ENCODE peak calls at places on chromosome 7, in four cellular contexts. M is HCT116, P is suprapubic skin, K is K562. I is an unnamed sample. For H3K4me1, the result is how much of the 10 kb centered on the place peaks cover.

GRCh38 chr7:158252081-158252836 is 335.4 kb downstream of the PTPRN2 start:
- DNase-seq in P (peak), M (no peak), K (no peak), I (no peak)

GRCh38 chr7:133789951-133790350 is 337.2 kb upstream of the LRGUK start:
- DNase-seq in P (no peak), M (no peak), K (no peak), I (no peak)

GRCh38 chr7:122651451-122651850 is 47.5 kb downstream of the RNF133 start:
- DNase-seq in K (no peak), P (no peak), M (no peak), I (no peak)

GRCh38 chr7:29177963-29178612 is 16.5 kb upstream of the CHN2 start:
- DNase-seq in P (no peak), K (no peak), M (no peak), I (peak)

GRCh38 chr7:112898432-112899290 is 108.5 kb upstream of the TMEM168 start:
- DNase-seq in K (peak), M (peak), P (no peak), I (no peak)

GRCh38 chr7:32506266-32507054 is 11.2 kb downstream of the AVL9 start:
- DNase-seq in M (peak), P (no peak), K (peak), I (no peak)

GRCh38 chr7:148979827-148980226 is 48.5 kb downstream of the PDIA4 start:
- DNase-seq in M (no peak), P (no peak), K (no peak), I (no peak)

GRCh38 chr7:74283858-74284447 is 5.3 kb upstream of the CLIP2 start:
- DNase-seq in M (no peak), K (peak), P (no peak), I (no peak)

GRCh38 chr7:123624527-123625183 is 23.0 kb downstream of the ASB15 start:
- DNase-seq in P (no peak), K (peak), M (no peak), I (no peak)

DNA sequence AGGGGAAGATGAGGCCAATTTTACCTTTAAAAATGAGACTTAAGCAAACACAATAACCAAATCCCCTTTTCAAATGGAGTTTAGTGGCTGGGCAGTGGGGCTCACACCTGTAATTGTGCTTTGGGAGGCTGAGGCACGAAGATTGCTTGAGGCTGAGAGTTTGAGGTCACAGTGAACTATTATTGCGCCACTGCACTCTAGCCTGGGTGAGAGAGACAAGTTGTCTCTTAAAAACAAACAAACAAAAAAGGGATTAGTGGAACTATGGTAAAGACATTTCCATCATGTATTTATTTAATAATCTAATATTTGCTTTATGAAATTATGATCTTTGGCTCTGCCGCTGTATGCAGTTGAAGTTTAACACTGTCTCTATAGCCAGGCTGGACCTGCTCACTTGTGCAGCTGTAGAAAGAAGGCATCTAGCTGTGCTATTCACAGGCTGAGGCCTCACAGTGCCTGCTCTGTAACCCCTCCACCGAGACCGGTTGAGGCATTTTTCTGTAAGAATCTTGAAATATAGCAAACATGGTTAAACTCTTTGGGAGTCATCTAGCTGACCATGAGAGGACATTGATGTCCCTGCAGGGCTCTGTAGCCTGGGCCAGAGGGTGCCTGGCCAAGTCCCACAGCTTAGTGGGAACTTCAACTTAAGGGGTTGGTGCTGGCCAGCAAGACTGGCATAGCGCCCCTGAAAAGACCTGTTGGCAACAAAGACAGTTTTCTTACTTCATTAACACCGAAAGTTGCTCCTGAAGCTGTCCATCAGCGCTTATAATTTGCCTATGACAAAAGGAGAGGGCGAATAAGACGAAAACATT is 131.8 kb downstream of the BMPER start:
- DNase-seq in K (no peak), M (no peak), P (no peak), I (no peak)
- H3K4me1 ChIP-seq in K (under half), M (under half), P (under half), I (under half)

DNA sequence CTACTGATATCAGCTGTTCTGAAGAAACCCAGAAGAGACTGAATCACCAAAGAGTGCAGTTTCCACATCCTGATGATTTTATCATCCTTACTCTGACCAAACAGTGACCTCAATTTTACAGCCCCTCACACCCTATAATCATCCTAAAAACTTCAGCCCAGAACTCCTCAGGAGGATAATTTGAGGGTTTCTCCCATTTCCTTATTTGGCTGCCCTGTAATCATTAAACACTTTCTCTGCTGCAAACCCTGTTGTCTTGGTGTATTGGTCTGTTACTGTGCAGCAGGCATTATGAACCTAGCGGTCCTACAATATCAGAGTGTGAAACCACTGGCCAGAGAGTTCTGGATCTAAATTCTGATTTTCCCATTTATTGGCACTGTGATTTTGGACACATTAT is 141.7 kb downstream of the PCLO start:
- DNase-seq in M (no peak), K (no peak), P (no peak), I (no peak)
- TF ChIP-seq POLR2AphosphoS5 in M (no peak), K (no peak), P (no peak), I (no peak)

GRCh38 chr7:22344655-22345054 is 12.3 kb downstream of the RAPGEF5 start:
- DNase-seq in K (no peak), P (no peak), M (no peak), I (no peak)
- H3K4me1 ChIP-seq in K (under half), P (under half), M (under half), I (under half)

DNA sequence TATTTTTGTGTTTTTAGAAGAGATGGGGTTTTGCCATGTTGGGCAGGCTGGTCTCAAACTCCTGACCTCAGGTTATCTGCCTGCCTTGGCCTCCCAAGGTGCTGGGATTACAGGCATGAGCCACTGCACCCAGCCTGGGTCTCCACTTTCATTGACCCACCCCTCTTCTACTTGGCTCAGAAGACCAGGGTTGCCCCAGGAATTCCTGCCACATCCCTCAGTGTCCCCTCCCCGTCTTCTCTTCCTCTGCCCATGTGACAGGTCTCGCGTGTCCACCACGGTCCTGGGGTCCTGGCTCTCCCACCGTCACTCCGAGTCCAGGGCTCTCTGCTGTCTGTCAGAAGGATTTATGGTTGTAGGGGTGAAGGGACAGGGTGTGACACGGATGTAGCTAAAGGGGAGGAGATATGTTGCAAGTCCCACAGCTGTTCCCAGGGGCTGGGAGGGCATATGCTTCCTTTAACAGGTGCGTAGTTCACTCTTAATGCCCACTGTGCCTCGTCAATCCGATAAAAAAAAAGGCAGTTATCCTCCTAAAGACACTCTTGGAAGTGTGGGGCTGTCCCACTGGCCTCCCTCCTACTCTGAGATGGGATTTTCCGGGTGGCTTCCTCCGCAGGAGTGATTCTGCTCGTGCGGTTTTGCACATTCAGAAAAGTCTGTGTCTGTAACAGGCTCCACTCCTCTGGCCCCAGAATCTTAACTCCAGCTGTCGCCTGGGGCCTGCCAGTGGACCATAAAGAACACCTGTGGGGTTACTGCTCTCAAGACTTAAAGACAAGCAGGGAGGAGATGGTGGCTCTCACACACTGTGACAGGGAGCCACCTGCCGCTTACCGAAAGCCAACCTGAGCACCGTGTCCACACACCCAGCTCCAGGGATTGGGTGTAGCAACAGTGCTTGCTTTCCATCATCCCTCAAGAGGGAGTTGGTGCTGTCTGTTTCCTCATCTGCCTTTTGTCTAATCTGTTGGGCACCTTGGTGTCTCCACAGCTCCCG is 36.7 kb upstream of the SHH start:
- DNase-seq in K (no peak), P (peak), M (no peak), I (no peak)
- TF ChIP-seq POLR2AphosphoS5 in K (no peak), P (no peak), M (no peak), I (no peak)

DNA sequence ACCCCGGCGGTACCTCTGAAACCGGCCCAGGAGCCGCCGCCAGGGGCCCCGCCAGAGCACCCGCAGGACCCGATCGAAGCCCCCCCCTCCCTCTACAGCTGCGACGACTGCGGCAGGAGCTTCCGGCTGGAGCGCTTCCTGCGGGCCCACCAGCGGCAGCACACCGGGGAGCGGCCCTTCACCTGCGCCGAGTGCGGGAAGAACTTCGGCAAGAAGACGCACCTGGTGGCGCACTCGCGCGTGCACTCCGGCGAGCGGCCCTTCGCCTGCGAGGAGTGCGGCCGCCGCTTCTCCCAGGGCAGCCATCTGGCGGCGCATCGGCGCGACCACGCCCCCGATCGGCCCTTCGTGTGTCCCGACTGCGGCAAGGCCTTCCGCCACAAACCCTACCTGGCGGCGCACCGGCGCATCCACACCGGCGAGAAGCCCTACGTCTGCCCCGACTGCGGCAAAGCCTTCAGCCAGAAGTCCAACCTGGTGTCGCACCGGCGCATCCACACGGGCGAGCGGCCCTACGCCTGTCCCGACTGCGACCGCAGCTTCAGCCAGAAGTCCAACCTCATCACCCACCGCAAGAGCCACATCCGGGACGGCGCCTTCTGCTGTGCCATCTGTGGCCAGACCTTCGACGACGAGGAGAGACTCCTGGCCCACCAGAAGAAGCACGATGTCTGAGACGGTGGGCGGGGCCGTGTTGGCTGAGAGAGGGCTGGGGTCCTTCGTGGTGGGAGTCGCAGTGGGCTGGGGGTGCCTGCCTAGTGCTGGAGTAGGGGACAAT is 3.8 kb downstream of the REPIN1 start:
- DNase-seq in K (no peak), M (no peak), P (no peak), I (no peak)
- H3K4me1 ChIP-seq in K (half or more), M (under half), P (half or more), I (under half)

GRCh38 chr7:68833442-68833841 is 764.8 kb upstream of the AUTS2 start:
- DNase-seq in K (no peak), P (no peak), M (no peak), I (no peak)
- TF ChIP-seq POLR2AphosphoS5 in K (no peak), P (no peak), M (no peak), I (no peak)

DNA sequence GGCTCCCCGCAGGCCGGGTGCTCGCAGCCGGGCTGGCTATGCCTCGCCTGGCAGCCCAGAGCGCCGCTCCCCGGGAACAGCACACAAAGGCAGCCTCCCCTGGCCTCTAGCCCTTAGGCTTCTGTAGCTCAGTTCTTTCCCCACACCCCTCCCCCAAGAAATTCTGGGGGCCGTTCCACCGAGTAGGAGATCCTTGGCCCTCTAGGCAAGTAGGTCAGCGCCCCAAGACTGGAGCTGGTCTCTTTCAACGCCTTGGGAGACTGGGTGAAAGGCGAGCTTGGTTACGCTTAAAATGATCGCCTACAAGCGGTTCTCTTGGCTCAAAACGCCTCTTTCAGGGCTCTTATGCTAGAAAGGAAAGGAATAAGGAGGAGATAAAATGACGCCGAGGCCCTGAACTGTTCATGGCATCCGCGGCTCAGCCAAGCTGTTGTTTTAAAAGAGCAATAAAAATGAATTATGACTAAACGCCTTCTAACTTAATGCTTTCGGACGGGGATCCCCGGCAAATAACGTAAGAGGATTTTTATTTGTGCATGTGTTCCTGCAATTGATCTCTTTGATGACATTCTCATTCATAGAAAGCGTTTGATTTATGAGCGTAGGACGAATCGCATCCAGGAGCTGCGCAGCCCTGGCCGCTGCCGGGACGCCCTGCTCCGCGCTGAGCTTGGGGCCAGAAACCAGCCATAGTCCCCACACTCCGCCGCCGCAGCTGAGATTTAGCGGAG is 2.9 kb upstream of the HOXA1 start:
- DNase-seq in K (no peak), P (no peak), M (no peak), I (no peak)
- H3K4me1 ChIP-seq in K (under half), P (half or more), M (under half), I (under half)

DNA sequence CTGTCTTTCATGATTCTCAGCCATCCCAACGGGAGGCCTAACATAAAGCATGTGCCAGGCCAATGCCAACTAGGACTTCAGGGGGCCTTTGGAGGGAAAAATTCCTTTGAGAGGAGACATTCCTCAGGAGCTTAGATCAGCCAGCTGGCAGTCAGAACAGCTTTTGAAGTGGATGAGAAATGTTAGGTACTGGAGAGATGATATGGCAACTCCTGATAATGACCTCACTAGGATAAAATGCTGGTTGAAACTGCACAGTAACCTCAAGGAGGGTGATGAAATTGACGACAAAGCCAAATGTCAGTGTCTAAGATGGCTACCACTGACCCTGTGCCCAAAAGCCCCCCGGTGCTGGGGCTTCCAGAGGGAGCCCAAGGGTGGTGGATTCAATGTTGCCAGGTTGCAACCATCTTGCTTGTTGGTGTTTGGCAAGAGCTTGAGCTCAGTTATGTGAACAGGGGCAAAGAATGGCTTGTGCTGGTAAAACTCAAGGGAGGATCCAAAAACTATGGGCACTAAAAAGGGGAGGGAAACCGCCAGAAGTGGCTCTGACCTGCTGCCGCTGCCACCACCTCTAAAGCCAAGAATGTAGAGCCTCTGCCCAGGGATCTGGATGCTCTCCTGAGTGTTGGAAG is 121.2 kb downstream of the UBE2H start:
- DNase-seq in P (no peak), M (peak), K (no peak), I (no peak)
- TF ChIP-seq POLR2AphosphoS5 in P (no peak), M (peak), K (no peak), I (no peak)

GRCh38 chr7:124723012-124723411 is 42.6 kb downstream of the GPR37 start:
- DNase-seq in P (no peak), M (peak), K (no peak), I (no peak)
- H3K4me1 ChIP-seq in P (under half), M (under half), K (under half), I (under half)

DNA sequence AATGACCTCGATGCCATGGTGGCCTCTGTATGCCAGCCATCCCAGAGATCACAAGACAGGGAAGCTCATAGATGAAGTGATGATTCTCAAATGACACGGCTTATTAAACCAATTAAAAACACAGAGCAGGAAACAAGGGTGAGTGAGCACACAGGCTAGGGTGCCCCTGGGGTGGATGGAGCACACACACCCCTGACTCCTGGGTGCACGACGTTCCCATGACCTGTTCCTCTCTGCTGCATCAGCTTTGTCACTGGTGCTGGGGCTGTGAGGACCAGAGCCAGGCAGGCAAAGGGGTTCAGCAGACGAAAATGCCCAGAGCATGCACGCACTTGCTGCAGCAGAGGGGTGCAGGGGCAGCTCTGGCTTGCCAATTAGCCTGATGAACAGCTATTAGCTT is 86.5 kb upstream of the LRRC4 start:
- DNase-seq in K (no peak), P (no peak), M (no peak), I (no peak)
- TF ChIP-seq POLR2AphosphoS5 in K (no peak), P (no peak), M (no peak), I (no peak)

I was measured in prostate gland.